ENCODE peak calls at places on chromosomes 4 and X, in four cellular contexts. M, G, J and S are unnamed samples.
A peak's percentile ranks its signal among the peaks of the same experiment; 100 is the strongest.

GRCh38 chr4:54961357-54961975 is 163.9 kb downstream of the KDR start:
- DNase-seq in M (no peak), G (peak; percentile 67), J (no peak), S (no peak)

GRCh38 chr4:106529348-106530033 is 160.9 kb upstream of the GIMD1 start:
- DNase-seq in M (no peak), G (peak; percentile 13), J (no peak), S (no peak)

GRCh38 chr4:186190456-186191265 is 706 bp upstream of the CYP4V2 start:
- DNase-seq in M (peak; percentile 53), G (peak; percentile 27), J (peak; percentile 54), S (peak; percentile 26)

GRCh38 chrX:20266810-20267598 is at the start of gene RPS6KA3:
- DNase-seq in M (peak; percentile 91), G (peak; percentile 91), J (peak; percentile 89), S (peak; percentile 80)

GRCh38 chr4:184812651-184813181 is 13.1 kb downstream of the ACSL1 start:
- DNase-seq in M (no peak), G (peak; percentile 84), J (no peak), S (no peak)

GRCh38 chrX:132591719-132592275 is 103.0 kb upstream of the MBNL3 start:
- DNase-seq in M (no peak), G (no peak), J (no peak), S (no peak)

GRCh38 chrX:120000490-120001246 is 57.1 kb upstream of the NKAP start:
- DNase-seq in M (no peak), G (peak; percentile 5), J (no peak), S (no peak)

GRCh38 chr4:39699676-39700409 is 1.9 kb downstream of the UBE2K start:
- DNase-seq in M (no peak), G (peak; percentile 57), J (no peak), S (no peak)

GRCh38 chrX:122475306-122475705 is 708.8 kb upstream of the GRIA3 start:
- DNase-seq in M (no peak), G (peak; percentile 0), J (no peak), S (no peak)

GRCh38 chr4:122728781-122729330 is 3.6 kb upstream of the BBS12 start:
- DNase-seq in M (no peak), G (peak; percentile 33), J (no peak), S (no peak)

GRCh38 chr4:78954048-78954666 is 14.9 kb upstream of the PAQR3 start:
- DNase-seq in M (no peak), G (peak; percentile 50), J (no peak), S (no peak)

GRCh38 chr4:121989715-121990114 is 37.9 kb upstream of the TRPC3 start:
- DNase-seq in M (no peak), G (peak; percentile 83), J (no peak), S (peak; percentile 29)

GRCh38 chr4:73018595-73018994 is 50.9 kb downstream of the COX18 start:
- DNase-seq in M (no peak), G (no peak), J (no peak), S (no peak)

GRCh38 chr4:168722391-168722790 is 225.5 kb downstream of the PALLD start:
- DNase-seq in M (no peak), G (peak; percentile 45), J (no peak), S (no peak)

GRCh38 chrX:68980906-68981616 is 152.2 kb downstream of the EFNB1 start:
- DNase-seq in M (no peak), G (no peak), J (no peak), S (no peak)

GRCh38 chrX:154714925-154715324 is 36.0 kb downstream of the GAB3 start:
- DNase-seq in M (peak; percentile 52), G (peak; percentile 69), J (peak; percentile 39), S (no peak)

GRCh38 chrX:97498093-97498492 is 614.4 kb downstream of the RPA4 start:
- DNase-seq in M (no peak), G (no peak), J (no peak), S (no peak)

GRCh38 chr4:180794352-180794751 is 1448.8 kb upstream of the TENM3 start:
- DNase-seq in M (no peak), G (no peak), J (no peak), S (no peak)

GRCh38 chr4:34182346-34182745 is 2062.0 kb downstream of the ARAP2 start:
- DNase-seq in M (no peak), G (peak; percentile 73), J (no peak), S (no peak)

GRCh38 chr4:180925800-180926199 is 1317.4 kb upstream of the TENM3 start:
- DNase-seq in M (no peak), G (no peak), J (no peak), S (no peak)

GRCh38 chr4:184568770-184569169 is 80.5 kb downstream of the CASP3 start:
- DNase-seq in M (no peak), G (no peak), J (no peak), S (no peak)

GRCh38 chrX:19739683-19740082 is 147.7 kb downstream of the SH3KBP1 start:
- DNase-seq in M (peak; percentile 70), G (peak; percentile 77), J (peak; percentile 20), S (no peak)

GRCh38 chr4:102533348-102533747 is 32.2 kb downstream of the NFKB1 start:
- DNase-seq in M (no peak), G (no peak), J (no peak), S (no peak)

GRCh38 chrX:110322603-110323002 is 4.7 kb upstream of the AMMECR1 start:
- DNase-seq in M (no peak), G (no peak), J (no peak), S (no peak)

GRCh38 chr4:2831611-2832308 is 11.9 kb upstream of the ADD1 start:
- DNase-seq in M (no peak), G (no peak), J (no peak), S (no peak)

GRCh38 chrX:47620303-47620685 is 637 bp upstream of the SYN1 start:
- DNase-seq in M (no peak), G (no peak), J (no peak), S (no peak)

GRCh38 chr4:177964693-177965168 is 522.5 kb upstream of the AGA start:
- DNase-seq in M (no peak), G (peak; percentile 1), J (no peak), S (no peak)

GRCh38 chrX:46485897-46486296 is 59.3 kb downstream of the ZNF674 start:
- DNase-seq in M (no peak), G (no peak), J (peak; percentile 14), S (no peak)

GRCh38 chrX:68693481-68694410 is 46.3 kb downstream of the STARD8 start:
- DNase-seq in M (peak; percentile 53), G (peak; percentile 31), J (no peak), S (peak; percentile 51)

GRCh38 chr4:161658658-161659057 is 505.1 kb downstream of the FSTL5 start:
- DNase-seq in M (no peak), G (no peak), J (no peak), S (no peak)

GRCh38 chrX:41705042-41705441 is 16.3 kb downstream of the GPR34 start:
- DNase-seq in M (no peak), G (no peak), J (no peak), S (no peak)

GRCh38 chrX:142505839-142506238 is 300.7 kb upstream of the MAGEC2 start:
- DNase-seq in M (no peak), G (no peak), J (no peak), S (no peak)

GRCh38 chr4:544386-545105 is 31.5 kb downstream of the TMEM271 start:
- DNase-seq in M (no peak), G (no peak), J (no peak), S (no peak)

GRCh38 chrX:24774650-24775049 is 80.9 kb downstream of the POLA1 start:
- DNase-seq in M (no peak), G (no peak), J (no peak), S (no peak)

GRCh38 chrX:103211012-103211715 is 3.7 kb upstream of the BEX4 start:
- DNase-seq in M (peak; percentile 60), G (peak; percentile 65), J (peak; percentile 36), S (no peak)

GRCh38 chr4:108637856-108638255 is 12.5 kb upstream of the OSTC start:
- DNase-seq in M (no peak), G (peak; percentile 42), J (no peak), S (no peak)
- TF ChIP-seq CTCF in M (no peak), G (peak; percentile 34), J (no peak), S (no peak)

GRCh38 chr4:37825943-37826281 is 574 bp upstream of the PGM2 start:
- DNase-seq in M (peak; percentile 41), G (no peak), J (no peak), S (no peak)

GRCh38 chr4:37827030-37827705 is 682 bp downstream of the PGM2 start:
- DNase-seq in M (peak; percentile 53), G (peak; percentile 79), J (no peak), S (peak; percentile 12)

GRCh38 chr4:37828843-37829242 is 2.4 kb downstream of the PGM2 start:
- DNase-seq in M (no peak), G (no peak), J (no peak), S (no peak)

GRCh38 chr4:37827802-37828321 is 1.4 kb downstream of the PGM2 start:
- DNase-seq in M (no peak), G (no peak), J (no peak), S (no peak)

DNA sequence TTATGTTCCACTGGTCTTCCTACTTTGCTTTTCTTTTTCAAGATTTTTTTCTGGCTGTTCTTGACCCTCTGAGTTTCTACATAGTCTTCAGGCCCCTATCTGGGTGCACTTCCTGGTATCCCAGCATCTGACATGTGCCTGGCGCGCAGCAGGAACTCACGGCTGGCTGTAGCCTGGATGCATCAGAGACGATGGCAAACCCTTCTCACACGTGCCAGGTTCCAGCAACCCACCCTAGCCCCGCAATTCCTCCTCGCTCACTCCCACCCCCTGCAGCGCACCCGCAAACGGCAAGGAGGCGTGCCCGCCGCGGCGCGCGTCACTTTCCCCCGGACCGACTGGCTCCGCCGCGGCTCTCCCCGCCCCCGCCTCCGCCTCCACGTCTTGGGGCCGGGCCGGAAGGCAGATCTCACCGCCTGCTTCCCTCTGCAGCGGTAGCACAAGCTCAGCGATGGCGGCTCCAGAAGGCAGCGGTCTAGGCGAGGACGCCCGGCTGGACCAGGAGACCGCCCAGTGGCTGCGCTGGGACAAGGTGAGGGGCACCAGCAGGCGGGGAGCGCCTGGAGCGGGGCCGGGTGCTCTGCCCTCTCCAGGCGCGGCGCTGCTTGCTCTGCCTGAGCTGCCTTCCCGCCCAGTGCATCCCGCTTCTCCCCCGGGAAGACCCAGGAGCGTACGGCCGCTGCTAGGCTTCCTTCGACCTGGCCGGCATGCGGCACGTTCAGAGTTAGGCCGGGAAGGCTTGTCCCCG is at the start of gene PGM2:
- DNase-seq in M (peak; percentile 94), G (peak; percentile 90), J (peak; percentile 85), S (peak; percentile 78)
- TF ChIP-seq CTCF in M (no peak), G (peak; percentile 2), J (no peak), S (peak; percentile 22)

GRCh38 chr4:182306792-182307507 is 63.7 kb downstream of the TENM3 start:
- DNase-seq in M (no peak), G (peak; percentile 25), J (no peak), S (no peak)
- TF ChIP-seq CTCF in M (no peak), G (peak; percentile 44), J (no peak), S (no peak)

GRCh38 chr4:47762376-47763266 is 75.2 kb downstream of the CORIN start:
- DNase-seq in M (no peak), G (no peak), J (no peak), S (no peak)
- TF ChIP-seq CTCF in M (no peak), G (no peak), J (no peak), S (no peak)

GRCh38 chr4:100311181-100311580 is 120.9 kb upstream of the DDIT4L start:
- DNase-seq in M (no peak), G (peak; percentile 69), J (no peak), S (no peak)
- TF ChIP-seq CTCF in M (no peak), G (peak; percentile 72), J (no peak), S (no peak)